ENCODE peak calls at places on chromosome 16, in seven cellular contexts. One of them, this sample, is unnamed.

GRCh38 chr16:53220585-53220984 is 165.8 kb downstream of the CHD9 start:
- DNase-seq in uterus: no peak
- DNase-seq in body of pancreas: peak; percentile 17
- DNase-seq in neural crest cell: no peak
- DNase-seq in H9: no peak
- DNase-seq in choroid plexus epithelial cell: peak; percentile 82
- DNase-seq in GM06990: no peak
- DNase-seq in this sample: peak; percentile 21

GRCh38 chr16:66199189-66199588 is 167.3 kb upstream of the CDH5 start:
- DNase-seq in uterus: no peak
- DNase-seq in body of pancreas: no peak
- DNase-seq in neural crest cell: no peak
- DNase-seq in H9: no peak
- DNase-seq in choroid plexus epithelial cell: peak; percentile 38
- DNase-seq in GM06990: no peak
- DNase-seq in this sample: no peak

GRCh38 chr16:84052071-84052622 is 9.6 kb upstream of the SLC38A8 start:
- DNase-seq in uterus: peak; percentile 4
- DNase-seq in body of pancreas: no peak
- DNase-seq in neural crest cell: no peak
- DNase-seq in H9: peak; percentile 25
- DNase-seq in choroid plexus epithelial cell: no peak
- DNase-seq in GM06990: no peak
- DNase-seq in this sample: peak; percentile 64

GRCh38 chr16:25064967-25065366 is 46.6 kb upstream of the LCMT1 start:
- DNase-seq in uterus: no peak
- DNase-seq in body of pancreas: peak; percentile 45
- DNase-seq in neural crest cell: no peak
- DNase-seq in H9: no peak
- DNase-seq in choroid plexus epithelial cell: no peak
- DNase-seq in GM06990: no peak
- DNase-seq in this sample: peak; percentile 65

GRCh38 chr16:30490210-30490609 is 17.7 kb downstream of the ITGAL start:
- DNase-seq in uterus: no peak
- DNase-seq in body of pancreas: no peak
- DNase-seq in neural crest cell: no peak
- DNase-seq in H9: no peak
- DNase-seq in choroid plexus epithelial cell: no peak
- DNase-seq in GM06990: no peak
- DNase-seq in this sample: no peak

GRCh38 chr16:57613514-57613913 is 14.9 kb upstream of the ADGRG1 start:
- DNase-seq in uterus: no peak
- DNase-seq in body of pancreas: no peak
- DNase-seq in neural crest cell: no peak
- DNase-seq in H9: peak; percentile 3
- DNase-seq in choroid plexus epithelial cell: no peak
- DNase-seq in GM06990: no peak
- DNase-seq in this sample: no peak

GRCh38 chr16:24150282-24150681 is 105.9 kb upstream of the CACNG3 start:
- DNase-seq in uterus: no peak
- DNase-seq in body of pancreas: no peak
- DNase-seq in neural crest cell: no peak
- DNase-seq in H9: no peak
- DNase-seq in choroid plexus epithelial cell: no peak
- DNase-seq in GM06990: no peak
- DNase-seq in this sample: no peak

GRCh38 chr16:51939371-51940005 is 607.5 kb downstream of the TOX3 start:
- DNase-seq in uterus: no peak
- DNase-seq in body of pancreas: no peak
- DNase-seq in neural crest cell: no peak
- DNase-seq in H9: no peak
- DNase-seq in choroid plexus epithelial cell: no peak
- DNase-seq in GM06990: no peak
- DNase-seq in this sample: peak; percentile 71

GRCh38 chr16:8458481-8458880 is 131.8 kb downstream of the TMEM114 start:
- DNase-seq in uterus: no peak
- DNase-seq in body of pancreas: no peak
- DNase-seq in neural crest cell: no peak
- DNase-seq in H9: no peak
- DNase-seq in choroid plexus epithelial cell: no peak
- DNase-seq in GM06990: no peak
- DNase-seq in this sample: no peak

GRCh38 chr16:67110136-67110847 is 551 bp downstream of the PHAF1 start:
- DNase-seq in uterus: no peak
- DNase-seq in body of pancreas: peak; percentile 26
- DNase-seq in neural crest cell: peak; percentile 5
- DNase-seq in H9: no peak
- DNase-seq in choroid plexus epithelial cell: no peak
- DNase-seq in GM06990: no peak
- DNase-seq in this sample: no peak

GRCh38 chr16:30104492-30104891 is 8.5 kb upstream of the YPEL3 start:
- DNase-seq in uterus: no peak
- DNase-seq in body of pancreas: no peak
- DNase-seq in neural crest cell: no peak
- DNase-seq in H9: peak; percentile 26
- DNase-seq in choroid plexus epithelial cell: no peak
- DNase-seq in GM06990: no peak
- DNase-seq in this sample: no peak

GRCh38 chr16:82011199-82011641 is at the start of gene SDR42E1:
- DNase-seq in uterus: peak; percentile 26
- DNase-seq in body of pancreas: peak; percentile 85
- DNase-seq in neural crest cell: no peak
- DNase-seq in H9: no peak
- DNase-seq in choroid plexus epithelial cell: peak; percentile 10
- DNase-seq in GM06990: peak; percentile 71
- DNase-seq in this sample: no peak

GRCh38 chr16:87945351-87946042 is 5.7 kb upstream of the BANP start:
- DNase-seq in uterus: peak; percentile 60
- DNase-seq in body of pancreas: peak; percentile 85
- DNase-seq in neural crest cell: no peak
- DNase-seq in H9: peak; percentile 68
- DNase-seq in choroid plexus epithelial cell: peak; percentile 86
- DNase-seq in GM06990: no peak
- DNase-seq in this sample: peak; percentile 56

GRCh38 chr16:89581045-89581695 is 5.6 kb downstream of the CPNE7 start:
- DNase-seq in uterus: no peak
- DNase-seq in body of pancreas: no peak
- DNase-seq in neural crest cell: no peak
- DNase-seq in H9: no peak
- DNase-seq in choroid plexus epithelial cell: peak; percentile 99
- DNase-seq in GM06990: no peak
- DNase-seq in this sample: no peak

GRCh38 chr16:80100846-80101451 is 439.8 kb upstream of the DYNLRB2 start:
- DNase-seq in uterus: no peak
- DNase-seq in body of pancreas: no peak
- DNase-seq in neural crest cell: no peak
- DNase-seq in H9: no peak
- DNase-seq in choroid plexus epithelial cell: no peak
- DNase-seq in GM06990: no peak
- DNase-seq in this sample: no peak

GRCh38 chr16:82439678-82440293 is 187.0 kb upstream of the CDH13 start:
- DNase-seq in uterus: no peak
- DNase-seq in body of pancreas: no peak
- DNase-seq in neural crest cell: peak; percentile 12
- DNase-seq in H9: peak; percentile 39
- DNase-seq in choroid plexus epithelial cell: peak; percentile 45
- DNase-seq in GM06990: no peak
- DNase-seq in this sample: peak; percentile 27

GRCh38 chr16:63372283-63372682 is 1336.0 kb upstream of the CDH8 start:
- DNase-seq in uterus: no peak
- DNase-seq in body of pancreas: peak; percentile 24
- DNase-seq in neural crest cell: no peak
- DNase-seq in H9: no peak
- DNase-seq in choroid plexus epithelial cell: no peak
- DNase-seq in GM06990: no peak
- DNase-seq in this sample: no peak

GRCh38 chr16:49704586-49705155 is 151.2 kb downstream of the ZNF423 start:
- DNase-seq in uterus: no peak
- DNase-seq in body of pancreas: no peak
- DNase-seq in neural crest cell: no peak
- DNase-seq in H9: peak; percentile 68
- DNase-seq in choroid plexus epithelial cell: peak; percentile 21
- DNase-seq in GM06990: no peak
- DNase-seq in this sample: no peak

GRCh38 chr16:81623365-81624102 is 155.6 kb upstream of the PLCG2 start:
- DNase-seq in uterus: no peak
- DNase-seq in body of pancreas: peak; percentile 60
- DNase-seq in neural crest cell: peak; percentile 45
- DNase-seq in H9: no peak
- DNase-seq in choroid plexus epithelial cell: peak; percentile 73
- DNase-seq in GM06990: no peak
- DNase-seq in this sample: no peak

GRCh38 chr16:4328580-4329353 is 12.9 kb downstream of the GLIS2 start:
- DNase-seq in uterus: no peak
- DNase-seq in body of pancreas: no peak
- DNase-seq in neural crest cell: no peak
- DNase-seq in H9: no peak
- DNase-seq in choroid plexus epithelial cell: no peak
- DNase-seq in GM06990: no peak
- DNase-seq in this sample: no peak

GRCh38 chr16:49754495-49755290 is 101.2 kb downstream of the ZNF423 start:
- DNase-seq in uterus: no peak
- DNase-seq in body of pancreas: peak; percentile 15
- DNase-seq in neural crest cell: no peak
- DNase-seq in H9: peak; percentile 65
- DNase-seq in choroid plexus epithelial cell: peak; percentile 33
- DNase-seq in GM06990: no peak
- DNase-seq in this sample: peak; percentile 29

GRCh38 chr16:56565023-56565477 is at the start of gene MT4:
- DNase-seq in uterus: no peak
- DNase-seq in body of pancreas: no peak
- DNase-seq in neural crest cell: no peak
- DNase-seq in H9: no peak
- DNase-seq in choroid plexus epithelial cell: no peak
- DNase-seq in GM06990: no peak
- DNase-seq in this sample: no peak

DNA sequence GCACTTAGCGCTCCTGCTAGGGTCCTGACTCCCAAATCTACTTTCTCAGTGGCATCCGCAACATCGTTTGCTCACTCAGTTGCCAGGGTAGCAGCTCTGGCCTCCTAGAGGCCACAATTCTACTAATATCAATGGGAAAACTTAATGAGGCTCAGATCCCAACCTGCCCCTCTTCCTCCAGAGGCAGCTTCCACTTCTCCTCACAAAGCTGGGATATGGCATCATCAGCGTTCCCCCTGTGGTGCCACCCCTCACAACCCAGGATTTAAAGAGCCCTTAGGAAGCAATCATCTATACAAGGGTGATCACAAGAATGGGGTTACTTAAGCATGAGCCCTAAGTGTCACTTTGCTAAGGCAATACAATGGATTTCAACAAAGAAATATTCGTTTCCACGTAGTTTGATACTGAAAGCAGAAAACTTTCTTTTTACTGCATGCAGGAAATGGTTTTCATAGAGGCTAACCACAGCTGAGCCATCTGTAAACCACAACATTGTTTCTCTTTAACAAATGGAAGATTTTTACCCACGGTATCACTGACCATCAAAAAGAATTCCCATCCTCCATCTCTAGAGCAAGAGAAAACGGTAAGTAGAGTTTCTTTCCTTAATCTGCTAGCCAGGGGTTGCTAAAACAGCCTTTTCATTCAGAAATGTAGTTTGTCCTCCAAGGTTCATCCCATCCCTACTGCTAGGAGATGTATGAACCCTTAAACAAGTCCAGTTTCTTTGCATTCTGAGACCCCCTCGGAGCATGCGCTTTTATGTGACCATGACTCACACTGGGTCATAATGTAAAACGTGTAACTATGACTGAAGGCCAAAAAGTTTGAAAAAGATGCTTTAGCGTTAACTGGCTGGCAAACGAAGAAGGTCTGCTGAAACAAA is 68.3 kb upstream of the BCAR1 start:
- DNase-seq in uterus: no peak
- DNase-seq in body of pancreas: no peak
- DNase-seq in neural crest cell: peak; percentile 12
- DNase-seq in H9: no peak
- DNase-seq in choroid plexus epithelial cell: peak; percentile 96
- DNase-seq in GM06990: peak; percentile 57
- DNase-seq in this sample: no peak
- TF ChIP-seq CTCF in uterus: no peak
- TF ChIP-seq CTCF in body of pancreas: no peak
- TF ChIP-seq CTCF in neural crest cell: no peak
- TF ChIP-seq CTCF in H9: no peak
- TF ChIP-seq CTCF in choroid plexus epithelial cell: no peak
- TF ChIP-seq CTCF in GM06990: no peak
- TF ChIP-seq CTCF in this sample: no peak

GRCh38 chr16:86472366-86472765 is 38.0 kb upstream of the FOXF1 start:
- DNase-seq in uterus: no peak
- DNase-seq in body of pancreas: no peak
- DNase-seq in neural crest cell: no peak
- DNase-seq in H9: no peak
- DNase-seq in choroid plexus epithelial cell: no peak
- DNase-seq in GM06990: no peak
- DNase-seq in this sample: no peak
- TF ChIP-seq CTCF in uterus: no peak
- TF ChIP-seq CTCF in body of pancreas: no peak
- TF ChIP-seq CTCF in neural crest cell: no peak
- TF ChIP-seq CTCF in H9: no peak
- TF ChIP-seq CTCF in choroid plexus epithelial cell: no peak
- TF ChIP-seq CTCF in GM06990: no peak
- TF ChIP-seq CTCF in this sample: no peak

DNA sequence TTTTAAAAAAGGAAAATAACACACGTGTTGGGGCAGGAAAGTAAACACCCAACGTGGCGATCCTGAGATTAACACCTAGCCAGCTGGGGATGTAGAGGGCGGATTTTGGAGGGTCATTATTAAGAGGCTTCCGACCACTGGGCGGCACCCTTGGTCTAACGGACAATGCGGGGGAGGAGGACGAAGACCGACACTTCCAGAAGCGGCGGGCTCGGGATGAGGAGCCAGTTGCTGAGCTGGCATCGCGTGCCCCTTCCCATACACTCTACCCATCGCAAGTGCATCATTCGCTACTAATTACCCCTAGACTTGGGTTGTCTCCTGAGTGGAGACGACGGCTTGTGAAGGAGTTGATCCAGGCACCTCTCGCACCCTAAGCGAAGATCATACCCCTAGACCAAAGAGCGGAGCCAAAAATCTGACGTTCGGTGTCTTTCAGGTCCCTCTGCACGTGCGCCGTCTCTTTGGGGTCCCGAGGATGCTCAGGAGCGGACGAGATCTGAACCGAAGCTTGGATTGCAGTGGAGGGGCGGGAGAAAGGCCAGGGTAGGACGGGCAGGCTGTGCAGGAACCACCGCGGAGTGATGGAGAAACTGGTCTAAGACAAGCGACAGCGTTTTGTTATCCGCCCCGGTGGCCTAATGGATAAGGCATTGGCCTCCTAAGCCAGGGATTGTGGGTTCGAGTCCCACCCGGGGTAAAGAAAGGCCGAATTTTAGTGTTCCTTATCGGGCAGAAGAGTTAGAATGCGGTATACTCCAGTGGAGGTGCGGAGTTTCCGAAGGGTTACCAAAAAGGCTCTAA is 17.6 kb downstream of the ZNF213 start:
- DNase-seq in uterus: peak; percentile 96
- DNase-seq in body of pancreas: peak; percentile 91
- DNase-seq in neural crest cell: peak; percentile 94
- DNase-seq in H9: peak; percentile 97
- DNase-seq in choroid plexus epithelial cell: peak; percentile 91
- DNase-seq in GM06990: peak; percentile 82
- DNase-seq in this sample: peak; percentile 93
- TF ChIP-seq CTCF in uterus: peak; percentile 33
- TF ChIP-seq CTCF in body of pancreas: peak; percentile 10
- TF ChIP-seq CTCF in neural crest cell: peak; percentile 49
- TF ChIP-seq CTCF in H9: peak; percentile 62
- TF ChIP-seq CTCF in choroid plexus epithelial cell: peak; percentile 48
- TF ChIP-seq CTCF in GM06990: peak; percentile 54
- TF ChIP-seq CTCF in this sample: no peak

GRCh38 chr16:6032438-6032837 is 934.8 kb upstream of the EEF2KMT start:
- DNase-seq in uterus: no peak
- DNase-seq in body of pancreas: no peak
- DNase-seq in neural crest cell: no peak
- DNase-seq in H9: no peak
- DNase-seq in choroid plexus epithelial cell: peak; percentile 1
- DNase-seq in GM06990: no peak
- DNase-seq in this sample: no peak
- TF ChIP-seq CTCF in uterus: no peak
- TF ChIP-seq CTCF in body of pancreas: no peak
- TF ChIP-seq CTCF in neural crest cell: peak; percentile 44
- TF ChIP-seq CTCF in H9: no peak
- TF ChIP-seq CTCF in choroid plexus epithelial cell: no peak
- TF ChIP-seq CTCF in GM06990: no peak
- TF ChIP-seq CTCF in this sample: no peak